ENCODE peak calls at places on chromosomes 13 and 19, in seven cellular contexts. P, G, M, E, R, A and J are unnamed samples.

GRCh38 chr13:41756198-41756885 is 204.6 kb downstream of the VWA8 start:
- DNase-seq in R (no peak), M (no peak), E (no peak), A (no peak), P (no peak), G (no peak), J (no peak)

GRCh38 chr13:113624235-113624587 is 33.8 kb downstream of the ATP4B start:
- DNase-seq in P (no peak), A (no peak), M (no peak), G (no peak), E (no peak), R (no peak), J (no peak)

GRCh38 chr19:49336482-49337266 is 1.5 kb downstream of the CD37 start:
- DNase-seq in P (no peak), M (no peak), E (no peak), A (no peak), G (no peak), R (no peak), J (no peak)

GRCh38 chr13:112932971-112933370 is 36.0 kb upstream of the MCF2L start:
- DNase-seq in G (no peak), A (no peak), P (no peak), R (no peak), M (no peak), E (no peak), J (no peak)

GRCh38 chr19:23241433-23241832 is 8.8 kb downstream of the ZNF724 start:
- DNase-seq in P (peak), E (no peak), A (no peak), G (peak), R (no peak), M (no peak), J (no peak)

GRCh38 chr19:48000846-48001245 is 6.4 kb downstream of the ELSPBP1 start:
- DNase-seq in P (no peak), M (no peak), G (peak), E (no peak), R (no peak), A (no peak), J (no peak)

GRCh38 chr19:48826606-48827020 is 9.7 kb downstream of the HSD17B14 start:
- DNase-seq in M (no peak), P (no peak), A (peak), R (peak), E (no peak), G (peak), J (no peak)

GRCh38 chr13:110797230-110797877 is 83.9 kb downstream of the ING1 start:
- DNase-seq in M (no peak), E (no peak), P (no peak), G (peak), A (no peak), R (no peak), J (peak)

GRCh38 chr13:87827479-87827878 is 156.3 kb downstream of the SLITRK5 start:
- DNase-seq in E (no peak), P (peak), M (no peak), G (no peak), A (no peak), R (no peak), J (peak)